ENCODE peak calls at places on chromosomes 16 and 17, in ten cellular contexts. V is hepatocyte, J is esophagus muscularis mucosa, Y is MM.1S, U is choroid plexus epithelial cell, A is kidney, S is AG04450, H is fibroblast of mammary gland, I is colonic mucosa, C is heart left ventricle. X is an unnamed sample.

GRCh38 chr17:50346313-50347086 is 574 bp downstream of the XYLT2 start:
- DNase-seq in V (peak), J (no peak), Y (peak), U (no peak), A (peak), S (no peak), H (no peak), I (peak), C (peak), X (peak)

GRCh38 chr17:80146121-80147034 is 550 bp downstream of the EIF4A3 start:
- DNase-seq in V (no peak), J (no peak), Y (peak), U (peak), A (no peak), S (no peak), H (no peak), I (peak), C (peak), X (peak)

GRCh38 chr17:78831688-78832540 is 8.7 kb downstream of the USP36 start:
- DNase-seq in V (no peak), J (no peak), Y (no peak), U (no peak), A (no peak), S (no peak), H (no peak), I (no peak), C (no peak), X (no peak)

GRCh38 chr17:72639711-72640110 is 452.8 kb downstream of the SLC39A11 start:
- DNase-seq in V (no peak), J (no peak), Y (no peak), U (no peak), A (no peak), S (no peak), H (no peak), I (no peak), C (no peak), X (no peak)

GRCh38 chr17:80453980-80454556 is 22.3 kb downstream of the NPTX1 start:
- DNase-seq in V (no peak), J (no peak), Y (no peak), U (no peak), A (no peak), S (no peak), H (no peak), I (peak), C (no peak), X (no peak)

GRCh38 chr17:50238594-50239287 is 35.5 kb upstream of the TMEM92 start:
- DNase-seq in V (no peak), J (no peak), Y (no peak), U (no peak), A (no peak), S (no peak), H (peak), I (no peak), C (no peak), X (no peak)

GRCh38 chr16:9053006-9053601 is 38.3 kb upstream of the HAPSTR1 start:
- DNase-seq in V (peak), J (no peak), Y (no peak), U (peak), A (no peak), S (no peak), H (peak), I (peak), C (peak), X (peak)

GRCh38 chr17:75288784-75289121 is 480 bp downstream of the SLC25A19 start:
- DNase-seq in V (no peak), J (no peak), Y (peak), U (no peak), A (no peak), S (no peak), H (no peak), I (peak), C (no peak), X (no peak)

GRCh38 chr16:75289189-75289588 is 37.8 kb upstream of the BCAR1 start:
- DNase-seq in V (no peak), J (no peak), Y (no peak), U (peak), A (no peak), S (no peak), H (peak), I (no peak), C (peak), X (no peak)

GRCh38 chr16:86925067-86925791 is 346.9 kb downstream of the FOXL1 start:
- DNase-seq in V (peak), J (no peak), Y (no peak), U (no peak), A (peak), S (peak), H (peak), I (no peak), C (no peak), X (no peak)

GRCh38 chr17:37667039-37667438 is 23.8 kb upstream of the DDX52 start:
- DNase-seq in V (no peak), J (no peak), Y (no peak), U (no peak), A (no peak), S (no peak), H (no peak), I (no peak), C (no peak), X (no peak)

GRCh38 chr17:58525239-58525638 is 10.8 kb upstream of the MTMR4 start:
- DNase-seq in V (peak), J (no peak), Y (no peak), U (peak), A (peak), S (peak), H (peak), I (no peak), C (peak), X (no peak)

GRCh38 chr17:36014946-36015345 is 2.8 kb downstream of the CCL23 start:
- DNase-seq in V (no peak), J (no peak), Y (peak), U (no peak), A (no peak), S (no peak), H (no peak), I (no peak), C (no peak), X (no peak)

GRCh38 chr17:10799407-10799806 is 4.5 kb downstream of the TMEM238L start:
- DNase-seq in V (no peak), J (no peak), Y (no peak), U (no peak), A (no peak), S (no peak), H (no peak), I (no peak), C (no peak), X (no peak)

GRCh38 chr16:84583995-84584394 is 33.9 kb downstream of the COTL1 start:
- DNase-seq in V (no peak), J (no peak), Y (no peak), U (no peak), A (no peak), S (no peak), H (no peak), I (no peak), C (no peak), X (no peak)

GRCh38 chr16:53022374-53022773 is 30.3 kb downstream of the CHD9NB start:
- DNase-seq in V (peak), J (no peak), Y (no peak), U (peak), A (no peak), S (peak), H (peak), I (peak), C (peak), X (peak)

GRCh38 chr16:27515874-27516353 is 33.8 kb downstream of the GTF3C1 start:
- DNase-seq in V (peak), J (no peak), Y (peak), U (peak), A (no peak), S (no peak), H (peak), I (no peak), C (no peak), X (peak)

GRCh38 chr16:1080801-1081733 is 8.5 kb downstream of the SSTR5 start:
- DNase-seq in V (no peak), J (no peak), Y (no peak), U (no peak), A (no peak), S (no peak), H (no peak), I (no peak), C (no peak), X (no peak)

GRCh38 chr17:31548709-31549108 is 157.2 kb downstream of the RAB11FIP4 start:
- DNase-seq in V (no peak), J (no peak), Y (peak), U (no peak), A (peak), S (no peak), H (no peak), I (no peak), C (no peak), X (no peak)

GRCh38 chr17:28811594-28812135 is 30.9 kb downstream of the FAM222B start:
- DNase-seq in V (peak), J (no peak), Y (peak), U (peak), A (no peak), S (no peak), H (peak), I (peak), C (no peak), X (peak)

GRCh38 chr16:3364774-3365427 is 9.2 kb downstream of the OR2C1 start:
- DNase-seq in V (no peak), J (peak), Y (peak), U (peak), A (peak), S (peak), H (peak), I (peak), C (peak), X (peak)

GRCh38 chr16:84834403-84834772 is 14.6 kb downstream of the CRISPLD2 start:
- DNase-seq in V (no peak), J (no peak), Y (no peak), U (no peak), A (no peak), S (no peak), H (peak), I (no peak), C (no peak), X (no peak)

GRCh38 chr16:17364319-17365210 is 106.2 kb downstream of the XYLT1 start:
- DNase-seq in V (peak), J (no peak), Y (no peak), U (peak), A (no peak), S (peak), H (peak), I (no peak), C (no peak), X (no peak)

GRCh38 chr17:29617125-29617480 is 5.6 kb downstream of the CORO6 start:
- DNase-seq in V (peak), J (no peak), Y (peak), U (peak), A (peak), S (no peak), H (peak), I (peak), C (peak), X (peak)

GRCh38 chr17:37261286-37261685 is 114.5 kb upstream of the C17orf78 start:
- DNase-seq in V (no peak), J (no peak), Y (no peak), U (peak), A (no peak), S (no peak), H (peak), I (no peak), C (no peak), X (no peak)

GRCh38 chr16:88415381-88416323 is 32.9 kb downstream of the ZNF469 start:
- DNase-seq in V (no peak), J (no peak), Y (no peak), U (no peak), A (no peak), S (no peak), H (no peak), I (no peak), C (no peak), X (no peak)
- TF ChIP-seq CTCF in V (no peak), J (no peak), Y (no peak), U (no peak), A (no peak), S (no peak), H (no peak), I (no peak), C (no peak), X (no peak)

DNA sequence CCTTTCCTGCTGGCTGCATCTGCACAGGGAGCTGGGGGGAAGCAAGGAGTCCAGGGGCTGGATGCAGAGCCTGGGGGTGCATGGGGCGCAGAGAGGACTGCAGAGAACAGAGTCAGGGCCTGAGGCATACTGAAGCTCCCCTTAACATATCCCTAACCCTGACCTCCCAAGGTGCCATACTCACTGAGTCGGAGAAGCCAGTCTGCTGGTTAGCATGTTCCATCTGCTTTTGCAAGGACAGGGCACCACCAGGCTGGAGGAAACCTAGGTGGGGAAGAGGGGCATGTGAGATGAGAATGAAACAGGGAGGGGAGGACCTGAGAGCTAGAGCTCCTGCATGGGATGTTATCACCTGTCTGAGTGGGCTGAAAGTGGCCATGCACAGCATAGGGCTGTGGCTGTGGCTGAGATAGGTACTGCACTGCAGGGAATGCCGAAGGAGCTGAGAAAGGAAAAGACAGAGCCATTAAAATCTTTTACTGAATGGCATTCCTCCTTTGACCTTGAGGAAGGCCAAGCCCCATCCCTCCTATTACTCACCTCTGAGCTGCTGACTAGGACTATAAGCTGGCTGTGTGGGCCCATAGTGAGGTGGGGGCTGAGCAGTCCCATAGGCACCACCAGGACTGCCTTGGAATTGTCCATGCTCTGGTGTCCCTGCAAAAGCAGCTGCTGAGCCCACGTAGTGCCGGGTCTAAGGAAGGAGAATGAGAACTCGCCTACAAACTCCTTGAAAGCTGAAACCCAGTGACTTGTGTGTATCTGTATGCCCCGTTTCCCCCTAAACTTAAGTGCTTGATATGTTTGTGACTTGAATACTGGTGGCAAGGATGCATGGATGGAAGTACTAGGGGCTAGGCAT is 1.9 kb downstream of the GPS2 start:
- DNase-seq in V (no peak), J (no peak), Y (no peak), U (no peak), A (no peak), S (no peak), H (peak), I (no peak), C (no peak), X (no peak)
- TF ChIP-seq CTCF in V (no peak), J (peak), Y (peak), U (peak), A (no peak), S (no peak), H (peak), I (no peak), C (no peak), X (no peak)

GRCh38 chr16:10182186-10182683 is at the start of gene GRIN2A:
- DNase-seq in V (no peak), J (no peak), Y (no peak), U (no peak), A (peak), S (no peak), H (no peak), I (no peak), C (no peak), X (peak)

GRCh38 chr16:10181196-10182162 is 749 bp downstream of the GRIN2A start:
- DNase-seq in V (peak), J (no peak), Y (peak), U (peak), A (peak), S (no peak), H (peak), I (peak), C (peak), X (peak)

GRCh38 chr16:10178079-10178478 is 4.1 kb downstream of the GRIN2A start:
- DNase-seq in V (no peak), J (no peak), Y (no peak), U (no peak), A (no peak), S (no peak), H (no peak), I (no peak), C (no peak), X (no peak)

GRCh38 chr16:10180042-10180770 is 2.0 kb downstream of the GRIN2A start:
- DNase-seq in V (no peak), J (no peak), Y (no peak), U (no peak), A (peak), S (no peak), H (no peak), I (no peak), C (no peak), X (peak)

GRCh38 chr16:10180771-10181163 is 1.5 kb downstream of the GRIN2A start:
- DNase-seq in V (peak), J (no peak), Y (peak), U (no peak), A (peak), S (no peak), H (no peak), I (peak), C (no peak), X (peak)
- TF ChIP-seq CTCF in V (peak), J (peak), Y (peak), U (peak), A (no peak), S (no peak), H (peak), I (no peak), C (peak), X (peak)

DNA sequence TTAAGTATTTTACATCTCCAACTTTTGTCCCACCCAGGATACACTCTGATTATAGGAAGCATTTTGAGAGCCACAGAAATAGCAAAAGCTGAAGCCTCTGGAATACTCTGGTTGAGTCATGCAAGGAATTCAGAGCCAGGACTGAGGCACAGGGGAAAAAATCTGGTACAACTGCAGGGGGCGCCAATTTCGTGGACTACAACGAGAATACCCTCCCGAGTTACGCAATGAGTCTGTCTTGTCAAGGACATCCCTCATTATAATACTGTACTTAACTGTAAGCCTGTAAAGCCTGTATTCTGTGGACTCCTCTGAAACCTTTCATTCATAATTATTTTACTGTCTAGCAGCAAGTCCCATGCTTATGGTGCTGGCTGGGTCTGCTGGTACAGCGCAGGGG is 7.8 kb downstream of the HOXB1 start:
- DNase-seq in V (no peak), J (no peak), Y (no peak), U (no peak), A (no peak), S (no peak), H (no peak), I (no peak), C (no peak), X (no peak)
- TF ChIP-seq CTCF in V (peak), J (peak), Y (no peak), U (peak), A (no peak), S (peak), H (peak), I (no peak), C (no peak), X (no peak)

GRCh38 chr17:64641499-64641898 is 20.6 kb downstream of the SMURF2 start:
- DNase-seq in V (peak), J (no peak), Y (no peak), U (peak), A (no peak), S (peak), H (peak), I (no peak), C (no peak), X (no peak)
- TF ChIP-seq CTCF in V (no peak), J (no peak), Y (no peak), U (peak), A (no peak), S (peak), H (no peak), I (no peak), C (no peak), X (no peak)

GRCh38 chr17:1574697-1575471 is 12.3 kb upstream of the PITPNA start:
- DNase-seq in V (peak), J (no peak), Y (no peak), U (no peak), A (peak), S (no peak), H (no peak), I (no peak), C (no peak), X (peak)
- TF ChIP-seq CTCF in V (no peak), J (no peak), Y (no peak), U (no peak), A (no peak), S (no peak), H (no peak), I (no peak), C (no peak), X (no peak)

DNA sequence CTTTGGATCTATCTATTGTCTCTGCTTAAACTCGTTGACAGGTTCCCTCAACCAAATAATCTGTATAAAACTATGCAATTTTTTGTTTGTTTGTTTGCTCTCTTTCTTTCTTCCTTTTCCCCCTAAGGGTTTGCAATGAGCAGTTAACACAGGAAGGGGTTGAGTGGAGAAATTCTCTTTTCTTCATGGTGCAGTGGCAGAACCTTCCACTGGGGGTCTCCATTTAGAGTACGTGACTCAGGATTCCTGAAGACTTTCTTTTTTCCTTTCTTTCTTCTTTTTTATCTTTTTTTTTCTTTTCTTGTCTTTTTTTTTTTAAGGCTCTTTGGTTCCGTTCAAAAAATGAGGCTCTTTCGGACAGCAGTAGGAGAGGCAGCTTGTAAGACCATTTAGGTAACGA is 19.5 kb upstream of the RBFOX1 start:
- DNase-seq in V (peak), J (no peak), Y (no peak), U (no peak), A (no peak), S (no peak), H (no peak), I (no peak), C (no peak), X (no peak)
- TF ChIP-seq CTCF in V (peak), J (peak), Y (no peak), U (no peak), A (peak), S (no peak), H (peak), I (no peak), C (peak), X (no peak)

GRCh38 chr17:20735796-20736195 is 156.3 kb downstream of the CDRT15L2 start:
- DNase-seq in V (no peak), J (no peak), Y (no peak), U (no peak), A (no peak), S (no peak), H (no peak), I (no peak), C (no peak), X (no peak)
- TF ChIP-seq CTCF in V (no peak), J (no peak), Y (no peak), U (no peak), A (no peak), S (no peak), H (no peak), I (no peak), C (no peak), X (no peak)

DNA sequence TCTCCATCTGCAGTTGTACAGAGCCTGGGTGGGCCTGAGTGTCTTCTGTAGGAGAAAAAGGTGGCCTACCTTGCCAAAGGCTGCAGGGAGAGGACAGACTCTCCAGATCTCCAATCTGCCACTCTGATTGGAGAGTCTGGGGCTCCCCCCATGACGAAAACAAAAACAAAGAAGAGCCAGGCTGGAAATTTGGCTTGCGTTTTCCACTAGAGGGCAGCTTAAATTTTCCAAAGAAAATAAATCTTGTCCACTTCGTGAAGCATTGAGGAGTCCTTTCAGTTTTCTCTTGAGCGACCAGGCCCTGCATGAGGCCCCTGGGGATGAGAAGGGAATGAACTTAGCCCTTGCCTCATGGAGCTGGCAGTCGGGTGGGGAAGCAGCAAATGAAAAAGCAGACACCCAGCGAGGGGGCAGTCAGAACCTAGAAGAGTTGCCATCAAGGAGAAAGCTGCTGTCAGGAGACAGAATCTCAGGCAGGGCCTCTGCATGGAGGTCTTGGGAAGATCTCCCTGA is 8.2 kb upstream of the SHCBP1 start:
- DNase-seq in V (peak), J (no peak), Y (peak), U (peak), A (no peak), S (no peak), H (peak), I (peak), C (no peak), X (peak)
- TF ChIP-seq CTCF in V (peak), J (peak), Y (peak), U (peak), A (no peak), S (peak), H (peak), I (no peak), C (peak), X (no peak)